ENCODE peak calls at places on chromosomes 7 and 10, in six cellular contexts. R is HepG2, J is A549, S is endothelial cell of umbilical vein, K is GM12878, U is K562. W is an unnamed sample.

GRCh38 chr10:114962441-114962840 is 24.4 kb downstream of the TRUB1 start:
- DNase-seq in R (no peak), J (no peak), S (no peak), K (no peak), U (no peak), W (no peak)

GRCh38 chr10:48390933-48391845 is 84.7 kb downstream of the MAPK8 start:
- DNase-seq in R (no peak), J (no peak), S (peak), K (peak), U (no peak), W (no peak)

GRCh38 chr7:51123322-51124021 is 193.1 kb downstream of the COBL start:
- DNase-seq in R (no peak), J (peak), S (no peak), K (no peak), U (no peak), W (peak)

GRCh38 chr7:55185941-55186609 is 167.3 kb downstream of the EGFR start:
- DNase-seq in R (peak), J (peak), S (peak), K (no peak), U (no peak), W (no peak)

GRCh38 chr7:155752756-155753445 is 59.4 kb downstream of the SHH start:
- DNase-seq in R (no peak), J (no peak), S (no peak), K (peak), U (no peak), W (no peak)

GRCh38 chr7:103766630-103767029 is 222.8 kb downstream of the RELN start:
- DNase-seq in R (no peak), J (no peak), S (no peak), K (no peak), U (no peak), W (no peak)

GRCh38 chr7:15554081-15554480 is 7.7 kb downstream of the AGMO start:
- DNase-seq in R (no peak), J (no peak), S (peak), K (no peak), U (no peak), W (no peak)

GRCh38 chr10:132591166-132591971 is 53.8 kb downstream of the INPP5A start:
- DNase-seq in R (peak), J (peak), S (peak), K (no peak), U (no peak), W (no peak)

GRCh38 chr7:43582503-43583423 is at the start of gene STK17A:
- DNase-seq in R (peak), J (peak), S (peak), K (peak), U (peak), W (peak)

GRCh38 chr7:44639701-44640321 is 33.4 kb downstream of the OGDH start:
- DNase-seq in R (peak), J (peak), S (peak), K (no peak), U (no peak), W (no peak)

GRCh38 chr7:139930286-139930965 is 101.4 kb downstream of the TBXAS1 start:
- DNase-seq in R (no peak), J (no peak), S (no peak), K (no peak), U (no peak), W (no peak)

GRCh38 chr7:154566877-154567276 is 436.0 kb downstream of the PAXIP1 start:
- DNase-seq in R (no peak), J (no peak), S (no peak), K (no peak), U (no peak), W (no peak)

GRCh38 chr7:115354925-115355324 is 433.0 kb downstream of the MDFIC start:
- DNase-seq in R (no peak), J (no peak), S (no peak), K (no peak), U (no peak), W (no peak)

GRCh38 chr7:44978511-44979366 is at the start of gene MYO1G:
- DNase-seq in R (no peak), J (no peak), S (no peak), K (peak), U (no peak), W (peak)

GRCh38 chr10:128816726-128817125 is 650.3 kb upstream of the MGMT start:
- DNase-seq in R (no peak), J (no peak), S (no peak), K (no peak), U (no peak), W (no peak)

GRCh38 chr10:128814024-128814423 is 653.0 kb upstream of the MGMT start:
- DNase-seq in R (no peak), J (no peak), S (no peak), K (no peak), U (no peak), W (no peak)

GRCh38 chr10:128808921-128809440 is 658.1 kb upstream of the MGMT start:
- DNase-seq in R (no peak), J (no peak), S (no peak), K (no peak), U (no peak), W (no peak)

GRCh38 chr10:128817636-128818035 is 649.4 kb upstream of the MGMT start:
- DNase-seq in R (no peak), J (no peak), S (no peak), K (no peak), U (no peak), W (no peak)

DNA sequence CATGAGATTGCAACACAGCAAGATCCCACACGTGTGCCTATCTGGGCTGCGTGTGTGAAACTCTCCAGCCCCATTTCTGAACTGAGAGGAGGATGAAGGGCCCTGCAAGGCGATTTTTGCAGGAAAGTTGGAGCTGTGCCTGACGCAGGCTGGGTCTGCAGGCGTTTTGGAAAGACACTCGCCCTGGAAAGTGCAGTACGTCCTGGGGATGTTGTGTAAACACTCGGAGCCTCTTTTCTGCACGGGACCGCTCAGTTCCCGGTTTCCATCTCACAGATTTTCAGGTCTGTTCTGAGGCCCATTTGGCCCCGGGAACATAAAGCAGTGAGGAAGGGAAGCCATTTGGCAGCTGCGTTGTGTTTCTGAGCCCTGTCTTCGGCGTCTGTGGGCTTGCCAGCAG is 655.1 kb upstream of the MGMT start:
- DNase-seq in R (no peak), J (no peak), S (no peak), K (no peak), U (no peak), W (no peak)
- TF ChIP-seq POLR2A in R (no peak), J (no peak), S (no peak), K (no peak), U (no peak), W (no peak)

GRCh38 chr10:102431452-102432124 is 786 bp downstream of the CUEDC2 start:
- DNase-seq in R (no peak), J (no peak), S (no peak), K (no peak), U (peak), W (peak)
- TF ChIP-seq MYC in R (no peak), J (no peak), S (no peak), K (no peak), U (no peak), W (no peak)

GRCh38 chr7:131357282-131357880 is 29.7 kb downstream of the MKLN1 start:
- DNase-seq in R (no peak), J (no peak), S (peak), K (no peak), U (no peak), W (no peak)
- TF ChIP-seq MAX in R (no peak), J (no peak), S (no peak), K (no peak), U (no peak), W (no peak)

GRCh38 chr10:21174670-21175495 is 277.8 kb upstream of the NEBL start:
- DNase-seq in R (no peak), J (no peak), S (no peak), K (no peak), U (no peak), W (no peak)

GRCh38 chr10:21171936-21172773 is 275.0 kb upstream of the NEBL start:
- DNase-seq in R (no peak), J (no peak), S (no peak), K (no peak), U (no peak), W (no peak)

GRCh38 chr10:21172774-21173432 is 275.8 kb upstream of the NEBL start:
- DNase-seq in R (no peak), J (peak), S (no peak), K (no peak), U (peak), W (no peak)

GRCh38 chr10:21173964-21174669 is 277.0 kb upstream of the NEBL start:
- DNase-seq in R (no peak), J (peak), S (no peak), K (no peak), U (peak), W (no peak)

DNA sequence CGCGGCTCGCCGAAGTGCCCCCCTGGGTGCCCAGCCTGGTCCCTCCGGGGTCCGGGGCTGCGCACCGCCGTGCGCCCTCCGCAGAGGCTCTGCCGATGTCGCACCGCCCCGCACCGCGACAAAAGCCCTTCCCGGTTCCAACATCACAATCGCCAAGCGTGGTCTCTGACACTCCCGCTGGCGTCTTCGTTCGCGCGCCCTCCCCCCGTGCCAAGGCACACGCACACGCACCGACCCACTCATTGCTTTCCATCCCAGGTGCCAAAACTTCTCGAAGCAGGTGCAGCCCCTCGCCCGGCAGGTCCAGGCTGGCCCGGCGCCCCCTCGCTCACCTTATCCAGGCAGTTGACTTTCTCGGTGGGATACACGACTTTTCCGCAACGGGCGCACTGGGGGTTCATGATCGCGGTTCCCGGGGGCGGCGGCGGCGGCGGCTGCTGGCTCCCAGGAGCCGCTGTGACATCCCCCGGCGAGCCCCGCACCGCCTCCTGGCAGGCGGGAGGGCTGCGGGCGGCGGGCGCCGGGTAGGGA is 276.4 kb upstream of the NEBL start:
- DNase-seq in R (no peak), J (no peak), S (no peak), K (no peak), U (no peak), W (no peak)
- TF ChIP-seq POLR2A in R (no peak), J (no peak), S (no peak), K (no peak), U (no peak), W (no peak)

DNA sequence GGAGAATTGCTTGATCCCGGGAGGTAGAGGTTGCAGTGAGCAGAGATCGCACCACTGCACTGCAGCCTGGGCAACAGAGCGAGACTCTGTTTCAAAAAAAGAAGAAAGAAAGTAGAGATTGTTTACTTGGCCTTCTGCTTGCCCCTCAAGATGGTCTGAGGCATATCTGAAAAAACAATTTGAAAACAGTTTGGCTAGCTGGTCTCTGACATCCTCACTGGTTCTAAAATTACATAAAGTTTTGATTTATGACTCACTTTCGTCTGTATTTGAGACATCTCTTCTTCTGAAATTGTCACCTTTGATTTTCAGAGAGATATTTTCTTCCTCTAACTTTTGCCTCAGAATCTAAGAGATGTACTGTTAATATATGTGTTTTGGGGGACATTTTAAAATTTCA is 49.6 kb upstream of the HELLS start:
- DNase-seq in R (no peak), J (no peak), S (peak), K (peak), U (no peak), W (no peak)
- TF ChIP-seq MYC in R (no peak), J (no peak), S (no peak), K (no peak), U (no peak), W (no peak)

GRCh38 chr10:44972874-44973306 is 5.7 kb downstream of the DEPP1 start:
- DNase-seq in R (no peak), J (no peak), S (peak), K (no peak), U (no peak), W (no peak)
- TF ChIP-seq MAX in R (no peak), J (no peak), S (no peak), K (no peak), U (no peak), W (no peak)

DNA sequence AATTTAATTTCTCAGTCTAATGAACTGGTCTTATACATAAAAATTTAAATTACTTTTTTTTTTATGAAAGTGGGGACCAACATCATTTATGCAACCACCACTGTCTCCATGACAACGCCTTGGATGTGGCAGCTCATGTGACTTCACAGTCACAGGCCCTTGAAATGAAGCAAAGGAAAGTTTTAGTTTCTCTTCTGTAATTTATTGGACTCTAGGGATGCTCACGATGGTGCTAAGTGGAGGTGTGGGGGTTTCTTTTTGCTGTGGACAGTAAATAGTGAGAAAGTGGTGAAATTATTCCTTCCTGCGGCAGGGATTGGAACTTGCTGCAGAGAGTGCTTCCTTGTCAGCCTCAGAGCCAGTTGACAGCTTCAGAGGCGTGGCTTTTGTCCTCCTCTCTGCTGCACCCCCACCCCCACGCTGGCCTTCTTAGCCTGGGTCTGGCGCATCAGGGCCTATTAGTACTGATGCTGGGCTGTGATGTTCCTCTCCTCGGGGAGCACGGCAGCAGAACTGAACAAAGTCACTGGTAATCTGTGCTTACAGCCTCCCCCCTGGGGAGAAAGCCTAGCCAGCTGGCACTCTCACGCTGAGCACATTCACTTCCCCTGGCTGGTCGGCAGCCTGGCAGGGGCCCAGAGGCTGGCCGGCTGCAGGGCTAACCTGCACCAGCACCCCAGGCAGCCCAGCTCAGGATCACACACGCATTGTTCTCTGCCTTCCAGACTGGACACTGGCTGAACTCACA is 517.5 kb upstream of the GALNT17 start:
- DNase-seq in R (no peak), J (no peak), S (no peak), K (no peak), U (no peak), W (peak)
- TF ChIP-seq POLR2A in R (no peak), J (no peak), S (no peak), K (no peak), U (no peak), W (no peak)

DNA sequence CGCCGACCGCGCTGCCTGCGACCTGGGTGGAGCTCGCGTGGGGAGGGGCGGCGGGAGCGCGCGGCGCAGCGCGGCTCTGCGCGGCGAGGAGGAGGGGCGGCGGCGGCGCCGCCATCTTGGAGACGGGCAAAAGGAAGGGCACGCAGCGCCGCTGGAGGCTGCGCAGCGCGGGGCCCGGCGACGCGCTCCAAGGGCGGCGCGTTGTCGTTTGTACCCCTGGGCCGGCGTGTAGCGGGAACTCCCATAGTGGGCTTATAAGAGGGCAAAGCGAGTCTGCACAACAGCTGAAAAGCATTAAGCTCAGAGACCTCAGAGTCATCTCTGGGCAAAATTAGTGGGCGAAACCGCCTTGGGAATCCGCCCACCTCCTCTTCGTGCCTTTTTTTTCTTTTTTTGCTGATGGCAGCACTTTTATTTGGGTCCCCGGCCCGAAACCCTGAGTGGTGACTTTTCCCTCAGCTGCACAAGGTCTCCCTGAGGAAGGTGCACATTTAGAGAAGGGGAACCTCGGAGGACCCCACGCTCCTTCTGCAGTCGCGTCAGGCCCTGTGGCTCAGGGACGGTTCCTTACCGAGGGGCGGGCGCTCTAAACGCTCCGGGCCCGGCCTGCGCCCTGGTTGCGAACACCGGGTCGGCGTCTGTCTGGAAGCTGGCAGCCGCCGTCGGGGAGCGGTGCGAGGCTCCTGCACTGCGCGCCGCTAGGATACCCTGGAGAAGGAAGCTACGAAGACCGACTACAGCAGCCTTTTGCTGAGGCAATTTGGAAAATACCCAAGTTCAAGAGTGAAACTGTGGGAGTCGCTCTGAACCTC is 423 bp upstream of the MCMBP start:
- DNase-seq in R (peak), J (peak), S (peak), K (peak), U (peak), W (peak)
- TF ChIP-seq MYC in R (no peak), J (peak), S (no peak), K (peak), U (peak), W (peak)

W was measured in NB4.